ENCODE peak calls at places on chromosomes 5 and 9, in seven cellular contexts. R, J, I, N, K, P and M are unnamed samples.

GRCh38 chr9:87656485-87656884 is 69.4 kb upstream of the CTSL start:
- DNase-seq in R (peak; percentile 63), J (no peak), I (no peak), N (no peak), K (no peak), P (no peak), M (no peak)

GRCh38 chr5:132635873-132636272 is 22.1 kb upstream of the IL13 start:
- DNase-seq in R (no peak), J (no peak), I (no peak), N (no peak), K (no peak), P (no peak), M (no peak)

GRCh38 chr9:128149001-128149701 is at the start of gene LCN2:
- DNase-seq in R (no peak), J (no peak), I (peak; percentile 82), N (peak; percentile 28), K (peak; percentile 90), P (no peak), M (no peak)

GRCh38 chr5:10366310-10367297 is 13.1 kb downstream of the MARCHF6 start:
- DNase-seq in R (no peak), J (no peak), I (peak; percentile 67), N (no peak), K (peak; percentile 57), P (no peak), M (no peak)

GRCh38 chr5:168443533-168443932 is 42.7 kb upstream of the RARS1 start:
- DNase-seq in R (no peak), J (no peak), I (no peak), N (no peak), K (no peak), P (no peak), M (no peak)

GRCh38 chr9:108569624-108570023 is 286.2 kb downstream of the ACTL7B start:
- DNase-seq in R (no peak), J (peak; percentile 29), I (no peak), N (no peak), K (peak; percentile 21), P (no peak), M (no peak)

GRCh38 chr5:149854881-149855280 is 89.7 kb downstream of the PDE6A start:
- DNase-seq in R (no peak), J (no peak), I (no peak), N (no peak), K (no peak), P (no peak), M (no peak)

GRCh38 chr5:84821924-84822323 is 437.2 kb upstream of the EDIL3 start:
- DNase-seq in R (no peak), J (no peak), I (no peak), N (no peak), K (no peak), P (no peak), M (no peak)

GRCh38 chr5:98320317-98320716 is 453.1 kb upstream of the RGMB start:
- DNase-seq in R (no peak), J (no peak), I (no peak), N (no peak), K (no peak), P (no peak), M (no peak)

GRCh38 chr9:113274474-113275146 is 762 bp downstream of the CDC26 start:
- DNase-seq in R (no peak), J (no peak), I (no peak), N (no peak), K (no peak), P (peak; percentile 51), M (peak; percentile 69)

GRCh38 chr5:115542076-115542475 is 2.5 kb downstream of the FEM1C start:
- DNase-seq in R (no peak), J (no peak), I (no peak), N (no peak), K (no peak), P (no peak), M (no peak)

GRCh38 chr9:136564379-136564988 is 18.6 kb upstream of the NOTCH1 start:
- DNase-seq in R (peak; percentile 95), J (no peak), I (peak; percentile 91), N (peak; percentile 92), K (peak; percentile 55), P (no peak), M (no peak)

GRCh38 chr5:125190232-125191051 is 444.0 kb upstream of the ZNF608 start:
- DNase-seq in R (no peak), J (no peak), I (no peak), N (no peak), K (no peak), P (no peak), M (no peak)
- H3K4me3 ChIP-seq in R (no peak overlapping the region), J (no peak overlapping the region), I (no peak overlapping the region), N (no peak overlapping the region), K (no peak overlapping the region), P (no peak overlapping the region), M (no peak overlapping the region)

GRCh38 chr9:120890415-120891254 is 13.6 kb upstream of the PHF19 start:
- DNase-seq in R (no peak), J (no peak), I (no peak), N (no peak), K (no peak), P (no peak), M (peak; percentile 91)
- H3K4me3 ChIP-seq in R (no peak overlapping the region), J (no peak overlapping the region), I (no peak overlapping the region), N (no peak overlapping the region), K (no peak overlapping the region), P (no peak overlapping the region), M (peak overlapping the region; percentile 45)

DNA sequence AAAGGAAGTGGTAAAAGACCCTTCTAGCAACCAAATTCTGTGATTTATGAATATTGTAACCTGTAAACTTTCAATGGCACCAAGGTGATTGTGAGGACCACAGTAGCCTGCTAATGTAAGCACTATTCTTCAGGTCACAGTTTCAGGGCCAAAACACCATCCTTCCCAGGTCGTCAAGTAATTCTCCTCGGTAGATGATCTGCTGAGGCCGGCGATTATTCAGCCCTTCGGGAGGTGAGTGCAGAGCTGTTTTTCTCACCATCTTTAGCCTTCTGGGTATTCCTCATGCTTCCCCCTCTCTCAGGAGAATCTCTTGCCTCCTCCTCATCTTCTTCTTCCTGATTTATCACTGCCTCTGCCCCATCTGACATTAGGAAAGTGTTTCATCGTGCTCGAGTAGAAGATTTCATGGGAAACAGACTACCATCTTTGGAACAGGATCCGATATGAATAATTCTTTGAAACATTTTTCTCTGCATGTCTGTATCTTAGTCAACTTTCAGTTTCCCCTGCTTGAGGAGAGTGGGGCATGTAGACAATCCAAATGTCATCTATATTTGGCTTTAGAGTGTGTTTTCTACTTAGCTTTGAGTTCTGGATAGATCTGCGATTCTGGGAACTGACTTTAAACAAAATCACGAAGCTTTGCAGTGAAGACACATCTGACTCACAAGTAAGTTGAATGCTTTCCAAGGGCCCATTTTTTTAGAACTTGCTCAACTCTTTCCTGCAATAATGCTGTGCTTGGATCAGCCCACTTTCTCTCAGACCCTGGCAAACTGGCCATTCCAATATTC is 173.9 kb downstream of the AOPEP start:
- DNase-seq in R (no peak), J (peak; percentile 92), I (no peak), N (no peak), K (no peak), P (no peak), M (no peak)
- H3K4me3 ChIP-seq in R (no peak overlapping the region), J (peak overlapping the region; percentile 27), I (no peak overlapping the region), N (no peak overlapping the region), K (peak overlapping the region; percentile 9), P (no peak overlapping the region), M (no peak overlapping the region)

GRCh38 chr5:37834542-37835399 is 5.1 kb downstream of the GDNF start:
- DNase-seq in R (no peak), J (no peak), I (no peak), N (peak; percentile 61), K (no peak), P (no peak), M (no peak)
- H3K4me3 ChIP-seq in R (no peak overlapping the region), J (peak overlapping the region; percentile 39), I (no peak overlapping the region), N (no peak overlapping the region), K (peak overlapping the region; percentile 21), P (peak overlapping the region; percentile 54), M (no peak overlapping the region)

DNA sequence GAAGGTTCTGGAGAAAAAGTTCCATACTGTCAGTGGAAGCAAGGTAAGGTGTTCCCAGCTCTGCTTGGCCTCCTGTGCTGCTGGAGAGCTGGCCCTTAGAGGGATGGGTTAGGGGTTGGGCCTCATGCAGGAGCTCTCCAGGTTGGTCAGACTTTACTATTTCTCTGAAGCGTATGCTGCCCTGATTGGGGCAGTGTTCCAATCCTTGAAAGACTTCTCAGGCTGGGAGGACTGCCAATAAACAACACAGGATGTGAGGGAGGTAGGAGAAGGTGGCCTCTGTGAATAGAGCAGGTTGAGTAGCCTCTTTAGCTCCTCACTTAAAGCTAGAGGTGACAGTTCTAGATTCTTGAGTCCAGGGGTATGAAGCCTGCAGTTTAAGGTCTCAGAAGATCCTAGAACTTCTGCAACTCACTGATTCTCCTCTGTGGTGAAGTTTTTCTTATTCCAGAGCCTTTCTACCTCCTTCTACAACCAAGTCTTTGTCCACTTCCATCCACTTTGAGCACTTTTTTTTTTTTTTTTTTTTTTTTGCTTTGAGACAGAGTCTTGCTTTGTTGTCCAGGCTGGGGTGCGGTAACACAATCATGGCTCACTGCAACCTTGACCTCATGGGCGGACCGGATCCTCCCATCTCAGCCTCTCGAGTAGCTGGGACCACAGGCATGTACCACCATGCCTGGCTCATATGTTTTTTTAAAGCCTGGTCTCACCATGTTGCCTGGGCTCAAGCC is 3.0 kb downstream of the HNRNPAB start:
- DNase-seq in R (no peak), J (no peak), I (peak; percentile 67), N (no peak), K (peak; percentile 58), P (no peak), M (no peak)
- H3K4me3 ChIP-seq in R (no peak overlapping the region), J (peak overlapping the region; percentile 75), I (peak overlapping the region; percentile 100), N (no peak overlapping the region), K (no peak overlapping the region), P (peak overlapping the region; percentile 11), M (no peak overlapping the region)